ENCODE peak calls at places on chromosomes 13 and 19, in four cellular contexts. One of them, this sample, is unnamed.

GRCh38 chr13:41352935-41353801 is 42.1 kb downstream of the NAA16 start:
- DNase-seq in aorta: no peak
- DNase-seq in RPMI7951: peak
- DNase-seq in renal cortical epithelial cell: peak
- DNase-seq in this sample: peak

GRCh38 chr13:83738407-83738806 is 143.9 kb downstream of the SLITRK1 start:
- DNase-seq in aorta: no peak
- DNase-seq in RPMI7951: no peak
- DNase-seq in renal cortical epithelial cell: no peak
- DNase-seq in this sample: no peak

GRCh38 chr13:89375839-89376238 is 1704.7 kb downstream of the SLITRK5 start:
- DNase-seq in aorta: no peak
- DNase-seq in RPMI7951: peak
- DNase-seq in renal cortical epithelial cell: no peak
- DNase-seq in this sample: no peak

GRCh38 chr13:101795025-101795424 is 342.6 kb downstream of the ITGBL1 start:
- DNase-seq in aorta: no peak
- DNase-seq in RPMI7951: no peak
- DNase-seq in renal cortical epithelial cell: no peak
- DNase-seq in this sample: no peak

GRCh38 chr13:91347996-91348905 is 764 bp downstream of the MIR17HG start:
- DNase-seq in aorta: peak
- DNase-seq in RPMI7951: peak
- DNase-seq in renal cortical epithelial cell: no peak
- DNase-seq in this sample: peak

GRCh38 chr13:45142440-45143345 is 22.4 kb downstream of the GTF2F2 start:
- DNase-seq in aorta: no peak
- DNase-seq in RPMI7951: peak
- DNase-seq in renal cortical epithelial cell: peak
- DNase-seq in this sample: no peak

GRCh38 chr13:113666951-113667701 is at the start of gene GRK1:
- DNase-seq in aorta: peak
- DNase-seq in RPMI7951: no peak
- DNase-seq in renal cortical epithelial cell: no peak
- DNase-seq in this sample: peak

GRCh38 chr19:6925801-6926751 is 38.7 kb downstream of the ADGRE1 start:
- DNase-seq in aorta: no peak
- DNase-seq in RPMI7951: peak
- DNase-seq in renal cortical epithelial cell: no peak
- DNase-seq in this sample: no peak

GRCh38 chr13:47110141-47110540 is 213.3 kb upstream of the HTR2A start:
- DNase-seq in aorta: no peak
- DNase-seq in RPMI7951: no peak
- DNase-seq in renal cortical epithelial cell: no peak
- DNase-seq in this sample: no peak

GRCh38 chr13:48531416-48532145 is 1.3 kb downstream of the RCBTB2 start:
- DNase-seq in aorta: no peak
- DNase-seq in RPMI7951: no peak
- DNase-seq in renal cortical epithelial cell: no peak
- DNase-seq in this sample: no peak

GRCh38 chr13:79212064-79212619 is 193.9 kb downstream of the RBM26 start:
- DNase-seq in aorta: no peak
- DNase-seq in RPMI7951: no peak
- DNase-seq in renal cortical epithelial cell: no peak
- DNase-seq in this sample: no peak

GRCh38 chr13:60114499-60115028 is 49.2 kb downstream of the DIAPH3 start:
- DNase-seq in aorta: no peak
- DNase-seq in RPMI7951: no peak
- DNase-seq in renal cortical epithelial cell: no peak
- DNase-seq in this sample: no peak

GRCh38 chr13:112781881-112782361 is 92.1 kb downstream of the ATP11A start:
- DNase-seq in aorta: peak
- DNase-seq in RPMI7951: no peak
- DNase-seq in renal cortical epithelial cell: no peak
- DNase-seq in this sample: peak

GRCh38 chr19:16051254-16052025 is 24.9 kb upstream of the TPM4 start:
- DNase-seq in aorta: no peak
- DNase-seq in RPMI7951: peak
- DNase-seq in renal cortical epithelial cell: no peak
- DNase-seq in this sample: peak

GRCh38 chr13:74889321-74889720 is 592.6 kb downstream of the TBC1D4 start:
- DNase-seq in aorta: no peak
- DNase-seq in RPMI7951: no peak
- DNase-seq in renal cortical epithelial cell: peak
- DNase-seq in this sample: no peak

GRCh38 chr13:80706164-80706471 is 365.2 kb upstream of the SPRY2 start:
- DNase-seq in aorta: peak
- DNase-seq in RPMI7951: no peak
- DNase-seq in renal cortical epithelial cell: no peak
- DNase-seq in this sample: no peak

GRCh38 chr19:11247391-11247790 is 8.0 kb downstream of the ANGPTL8 start:
- DNase-seq in aorta: peak
- DNase-seq in RPMI7951: no peak
- DNase-seq in renal cortical epithelial cell: no peak
- DNase-seq in this sample: no peak

GRCh38 chr19:23403581-23404324 is 8.5 kb upstream of the ZNF91 start:
- DNase-seq in aorta: no peak
- DNase-seq in RPMI7951: no peak
- DNase-seq in renal cortical epithelial cell: no peak
- DNase-seq in this sample: peak

GRCh38 chr19:39139305-39140194 is 14.0 kb downstream of the PAK4 start:
- DNase-seq in aorta: no peak
- DNase-seq in RPMI7951: no peak
- DNase-seq in renal cortical epithelial cell: no peak
- DNase-seq in this sample: peak

GRCh38 chr13:28867564-28867963 is 47.4 kb downstream of the MTUS2 start:
- DNase-seq in aorta: no peak
- DNase-seq in RPMI7951: no peak
- DNase-seq in renal cortical epithelial cell: no peak
- DNase-seq in this sample: no peak

GRCh38 chr19:49677232-49677881 is at the start of gene PRMT1:
- DNase-seq in aorta: peak
- DNase-seq in RPMI7951: peak
- DNase-seq in renal cortical epithelial cell: no peak
- DNase-seq in this sample: peak

GRCh38 chr19:41352609-41353465 is 885 bp downstream of the TGFB1 start:
- DNase-seq in aorta: peak
- DNase-seq in RPMI7951: peak
- DNase-seq in renal cortical epithelial cell: peak
- DNase-seq in this sample: peak

GRCh38 chr13:49374585-49375290 is 69.1 kb downstream of the CAB39L start:
- DNase-seq in aorta: no peak
- DNase-seq in RPMI7951: peak
- DNase-seq in renal cortical epithelial cell: peak
- DNase-seq in this sample: no peak

GRCh38 chr13:35743165-35743564 is 266.7 kb upstream of the MAB21L1 start:
- DNase-seq in aorta: no peak
- DNase-seq in RPMI7951: no peak
- DNase-seq in renal cortical epithelial cell: no peak
- DNase-seq in this sample: no peak

GRCh38 chr19:33273881-33274662 is 28.3 kb downstream of the CEBPA start:
- DNase-seq in aorta: no peak
- DNase-seq in RPMI7951: peak
- DNase-seq in renal cortical epithelial cell: peak
- DNase-seq in this sample: no peak

GRCh38 chr13:86684402-86684801 is 885.2 kb upstream of the SLITRK6 start:
- DNase-seq in aorta: no peak
- DNase-seq in RPMI7951: no peak
- DNase-seq in renal cortical epithelial cell: no peak
- DNase-seq in this sample: no peak

GRCh38 chr13:33931397-33931987 is 113.5 kb downstream of the RFC3 start:
- DNase-seq in aorta: no peak
- DNase-seq in RPMI7951: peak
- DNase-seq in renal cortical epithelial cell: peak
- DNase-seq in this sample: peak

GRCh38 chr13:95494082-95494681 is 58.3 kb upstream of the CLDN10 start:
- DNase-seq in aorta: no peak
- DNase-seq in RPMI7951: peak
- DNase-seq in renal cortical epithelial cell: peak
- DNase-seq in this sample: peak

GRCh38 chr13:40680659-40681323 is 14.3 kb upstream of the FOXO1 start:
- DNase-seq in aorta: no peak
- DNase-seq in RPMI7951: no peak
- DNase-seq in renal cortical epithelial cell: no peak
- DNase-seq in this sample: peak